ENCODE peak calls at places on chromosomes 13 and 19, in six cellular contexts. B is posterior cingulate gyrus, Z is spleen, N is neural progenitor cell, T is NCI-H510A treated with DMSO at 0.1 percent for 48 hours, C is putamen. A is an unnamed sample.

GRCh38 chr13:113084094-113084942 is 21.3 kb upstream of the F7 start:
- DNase-seq in B (no peak), Z (peak; percentile 59), N (no peak), T (no peak), C (no peak), A (no peak)

GRCh38 chr13:113361406-113361805 is 2.5 kb downstream of the GRTP1 start:
- DNase-seq in B (no peak), Z (no peak), N (no peak), T (no peak), C (no peak), A (no peak)

GRCh38 chr19:43406297-43406696 is 8.4 kb upstream of the TEX101 start:
- DNase-seq in B (no peak), Z (no peak), N (peak; percentile 24), T (no peak), C (no peak), A (no peak)

GRCh38 chr13:79289557-79289956 is 116.5 kb downstream of the RBM26 start:
- DNase-seq in B (no peak), Z (no peak), N (no peak), T (no peak), C (no peak), A (no peak)

GRCh38 chr19:49364083-49364687 is 508 bp downstream of the DKKL1 start:
- DNase-seq in B (no peak), Z (no peak), N (no peak), T (no peak), C (no peak), A (no peak)

GRCh38 chr13:40272776-40273139 is 393.7 kb downstream of the FOXO1 start:
- DNase-seq in B (no peak), Z (no peak), N (no peak), T (no peak), C (no peak), A (no peak)

GRCh38 chr13:75359266-75359665 is 122.7 kb downstream of the TBC1D4 start:
- DNase-seq in B (no peak), Z (no peak), N (peak; percentile 14), T (no peak), C (no peak), A (no peak)

GRCh38 chr19:2329162-2329505 is 650 bp downstream of the SPPL2B start:
- DNase-seq in B (no peak), Z (no peak), N (no peak), T (no peak), C (no peak), A (no peak)

GRCh38 chr19:18230941-18231734 is 4.9 kb upstream of the PDE4C start:
- DNase-seq in B (no peak), Z (no peak), N (no peak), T (no peak), C (no peak), A (no peak)

GRCh38 chr19:42068756-42069571 is 1.0 kb downstream of the GRIK5 start:
- DNase-seq in B (no peak), Z (no peak), N (peak; percentile 50), T (no peak), C (no peak), A (no peak)

GRCh38 chr13:113546571-113547247 is 37.8 kb upstream of the TFDP1 start:
- DNase-seq in B (no peak), Z (peak; percentile 71), N (no peak), T (no peak), C (peak; percentile 14), A (no peak)

GRCh38 chr13:69306766-69307165 is 800.9 kb upstream of the ATXN8OS start:
- DNase-seq in B (no peak), Z (no peak), N (no peak), T (no peak), C (no peak), A (no peak)

GRCh38 chr13:44989941-44990340 is 603 bp downstream of the GPALPP1 start:
- DNase-seq in B (no peak), Z (no peak), N (no peak), T (no peak), C (no peak), A (no peak)

GRCh38 chr13:96573563-96573962 is 420.7 kb downstream of the OXGR1 start:
- DNase-seq in B (no peak), Z (no peak), N (no peak), T (no peak), C (no peak), A (no peak)

GRCh38 chr19:14383898-14384669 is 2.8 kb downstream of the ADGRE5 start:
- DNase-seq in B (no peak), Z (no peak), N (no peak), T (no peak), C (no peak), A (no peak)